ENCODE peak calls at places on chromosomes 3 and 15, in seven cellular contexts. X is breast epithelium, Q is upper lobe of left lung, H is colonic mucosa, R is hepatocyte, B is foreskin keratinocyte, L is kidney. Y is an unnamed sample. For H3K4me1, the result is how much of the 10 kb centered on the place peaks cover.

GRCh38 chr3:50227390-50228183 is 8.4 kb upstream of the GNAI2 start:
- DNase-seq in X (peak), Q (peak), H (peak), R (peak), B (peak), L (peak), Y (peak)

GRCh38 chr3:173467501-173467900 is 70.0 kb downstream of the NLGN1 start:
- DNase-seq in X (no peak), Q (no peak), H (no peak), R (no peak), B (peak), L (no peak), Y (no peak)

GRCh38 chr15:79265167-79265566 is 17.4 kb upstream of the ANKRD34C start:
- DNase-seq in X (no peak), Q (no peak), H (no peak), R (no peak), B (no peak), L (no peak), Y (no peak)

GRCh38 chr3:181752202-181752671 is 40.5 kb downstream of the SOX2 start:
- DNase-seq in X (no peak), Q (no peak), H (no peak), R (no peak), B (no peak), L (no peak), Y (no peak)

GRCh38 chr15:31328425-31328998 is 1.9 kb downstream of the KLF13 start:
- DNase-seq in X (no peak), Q (no peak), H (peak), R (no peak), B (peak), L (peak), Y (no peak)

GRCh38 chr15:94522125-94522524 is 290.8 kb downstream of the MCTP2 start:
- DNase-seq in X (no peak), Q (no peak), H (no peak), R (no peak), B (no peak), L (no peak), Y (no peak)

GRCh38 chr15:98896802-98897732 is 110.5 kb downstream of the PGPEP1L start:
- DNase-seq in X (no peak), Q (no peak), H (no peak), R (peak), B (peak), L (no peak), Y (no peak)

GRCh38 chr15:52524223-52525136 is 4.2 kb downstream of the MYO5A start:
- DNase-seq in X (no peak), Q (no peak), H (no peak), R (no peak), B (no peak), L (no peak), Y (no peak)

GRCh38 chr15:62941719-62942118 is 100.8 kb upstream of the TPM1 start:
- DNase-seq in X (no peak), Q (no peak), H (no peak), R (no peak), B (no peak), L (no peak), Y (no peak)

GRCh38 chr3:176274161-176274560 is 923.1 kb downstream of the TBL1XR1 start:
- DNase-seq in X (no peak), Q (no peak), H (no peak), R (no peak), B (peak), L (no peak), Y (no peak)

GRCh38 chr3:65836047-65836446 is 202.7 kb downstream of the MAGI1 start:
- DNase-seq in X (no peak), Q (no peak), H (no peak), R (no peak), B (peak), L (no peak), Y (no peak)

DNA sequence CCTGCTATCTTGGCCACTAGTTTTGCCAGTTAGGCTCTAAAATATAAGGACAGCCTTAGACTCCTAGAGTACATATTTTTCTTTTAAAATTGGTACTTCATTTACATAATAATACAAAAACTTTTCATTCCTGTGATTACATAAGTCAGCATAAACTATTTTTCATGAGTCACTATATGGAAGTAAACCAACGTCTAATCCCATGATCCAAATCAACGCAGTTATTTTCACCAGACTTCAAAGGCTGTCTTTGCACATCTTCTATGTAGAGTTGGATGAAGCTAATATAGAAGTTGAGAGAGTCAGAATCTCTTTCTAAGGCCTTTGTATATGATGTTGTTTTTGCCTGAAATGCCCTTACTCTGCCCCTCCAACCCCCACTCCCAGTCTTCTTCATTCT is 7.6 kb upstream of the MFSD1 start:
- DNase-seq in X (no peak), Q (no peak), H (no peak), R (no peak), B (no peak), L (no peak), Y (no peak)
- H3K4me1 ChIP-seq in X (under half), Q (under half), H (under half), R (under half), B (under half), L (under half), Y (under half)

GRCh38 chr3:61577760-61578159 is 16.4 kb downstream of the PTPRG start:
- DNase-seq in X (no peak), Q (no peak), H (no peak), R (no peak), B (no peak), L (no peak), Y (no peak)

GRCh38 chr3:61578667-61579367 is 17.4 kb downstream of the PTPRG start:
- DNase-seq in X (no peak), Q (no peak), H (no peak), R (peak), B (no peak), L (no peak), Y (no peak)

GRCh38 chr3:61574854-61575253 is 13.5 kb downstream of the PTPRG start:
- DNase-seq in X (no peak), Q (no peak), H (no peak), R (no peak), B (peak), L (no peak), Y (no peak)

GRCh38 chr3:61573441-61573840 is 12.1 kb downstream of the PTPRG start:
- DNase-seq in X (no peak), Q (no peak), H (no peak), R (no peak), B (no peak), L (no peak), Y (no peak)

DNA sequence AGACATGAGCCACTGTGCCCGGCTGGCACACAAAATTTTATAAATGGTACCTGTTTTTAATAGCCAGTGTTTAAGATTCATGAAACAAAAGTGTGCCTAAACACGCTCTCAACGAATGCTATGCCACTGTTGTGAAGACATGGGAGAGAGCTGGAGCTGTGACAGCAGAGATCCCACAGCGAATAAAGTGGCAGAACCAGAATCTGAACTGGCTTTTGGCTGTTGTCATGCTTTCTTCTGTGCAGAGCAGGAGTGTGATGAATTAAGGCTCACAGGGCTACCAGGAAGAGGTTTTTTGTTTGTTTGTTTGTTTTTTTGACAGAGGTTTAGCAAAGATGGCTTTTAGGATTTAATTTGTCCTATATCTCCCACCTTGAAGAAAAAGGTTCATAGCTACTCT is 14.5 kb downstream of the PTPRG start:
- DNase-seq in X (no peak), Q (no peak), H (no peak), R (no peak), B (no peak), L (no peak), Y (no peak)
- H3K4me1 ChIP-seq in X (under half), Q (under half), H (under half), R (under half), B (under half), L (under half), Y (under half)

GRCh38 chr3:108222813-108223307 is 636 bp upstream of the IFT57 start:
- DNase-seq in X (no peak), Q (no peak), H (no peak), R (no peak), B (no peak), L (no peak), Y (no peak)

GRCh38 chr3:108219336-108219735 is 2.9 kb downstream of the IFT57 start:
- DNase-seq in X (no peak), Q (no peak), H (no peak), R (no peak), B (no peak), L (no peak), Y (no peak)

GRCh38 chr3:108223928-108224327 is 1.7 kb upstream of the IFT57 start:
- DNase-seq in X (no peak), Q (peak), H (no peak), R (no peak), B (no peak), L (no peak), Y (no peak)

GRCh38 chr3:108221403-108221802 is 821 bp downstream of the IFT57 start:
- DNase-seq in X (no peak), Q (no peak), H (no peak), R (no peak), B (no peak), L (no peak), Y (no peak)

GRCh38 chr3:108221911-108222812 is at the start of gene IFT57:
- DNase-seq in X (peak), Q (peak), H (peak), R (peak), B (peak), L (peak), Y (peak)
- H3K4me1 ChIP-seq in X (under half), Q (under half), H (under half), R (under half), B (under half), L (under half), Y (under half)

DNA sequence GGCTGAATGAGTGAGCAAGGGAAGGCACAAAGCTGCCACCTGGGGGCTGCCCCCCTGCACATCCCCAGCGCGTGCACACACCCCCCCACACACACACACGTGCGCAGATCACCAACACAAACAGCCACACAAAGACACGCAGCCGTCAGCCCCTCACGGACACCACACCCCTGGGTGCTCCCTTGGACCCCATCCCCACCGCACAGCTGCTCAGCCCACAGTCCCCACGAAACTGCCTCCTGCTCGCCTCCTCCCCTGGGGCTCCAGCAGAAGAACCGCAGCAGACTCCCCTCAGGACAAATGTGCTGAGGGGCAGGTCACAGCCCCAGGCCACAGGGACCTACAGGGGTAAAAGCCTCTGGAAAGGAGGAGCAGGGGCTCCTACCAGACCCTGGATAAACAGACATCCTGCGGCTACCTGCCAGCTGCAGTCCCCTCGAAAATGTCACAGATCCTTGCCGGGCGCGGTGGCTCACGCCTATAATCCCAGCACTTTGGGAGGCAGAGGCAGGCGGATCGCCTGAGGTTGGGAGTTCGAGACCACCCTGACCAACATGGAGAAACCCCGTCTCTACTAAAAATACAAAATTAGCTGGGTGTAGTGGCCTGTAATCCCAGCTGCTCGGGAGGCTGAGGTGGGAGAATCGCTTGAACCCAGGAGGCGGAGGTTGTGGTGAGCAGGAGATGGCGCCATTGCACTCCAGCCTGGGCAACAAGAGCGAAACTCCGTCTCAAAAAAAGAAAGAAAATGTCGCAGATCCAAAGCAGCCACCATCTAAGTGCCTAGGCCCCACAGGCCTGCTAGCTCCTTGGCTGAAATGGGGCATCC is 6.5 kb downstream of the TWF2 start:
- DNase-seq in X (no peak), Q (peak), H (no peak), R (no peak), B (no peak), L (no peak), Y (no peak)
- H3K4me1 ChIP-seq in X (under half), Q (under half), H (under half), R (under half), B (under half), L (under half), Y (under half)

Y was measured in transverse colon.